ENCODE peak calls at places on chromosomes 4 and X, in ten cellular contexts. O is GM13976, M is esophagus squamous epithelium, K is WERI-Rb-1, S is AG04450, D is A549, C is epithelial cell of esophagus, V is breast epithelium, G is tibial nerve, Y is astrocyte of the cerebellum. L is an unnamed sample.
A peak's percentile ranks its signal among the peaks of the same experiment; 100 is the strongest.

GRCh38 chr4:1198070-1198844 is 25.9 kb upstream of the SPON2 start:
- DNase-seq in O (no peak), M (no peak), K (no peak), S (no peak), D (no peak), C (no peak), V (no peak), G (no peak), Y (no peak), L (no peak)

GRCh38 chrX:29535212-29536162 is 679.9 kb upstream of the MAGEB2 start:
- DNase-seq in O (no peak), M (no peak), K (no peak), S (no peak), D (peak; percentile 74), C (peak; percentile 40), V (no peak), G (no peak), Y (peak; percentile 0), L (no peak)

GRCh38 chr4:145791988-145792387 is 112.0 kb downstream of the C4orf51 start:
- DNase-seq in O (no peak), M (no peak), K (no peak), S (no peak), D (no peak), C (no peak), V (no peak), G (no peak), Y (no peak), L (no peak)

GRCh38 chr4:23945521-23946017 is 55.7 kb upstream of the PPARGC1A start:
- DNase-seq in O (no peak), M (no peak), K (no peak), S (peak; percentile 32), D (no peak), C (peak; percentile 85), V (peak; percentile 53), G (peak; percentile 43), Y (no peak), L (no peak)

GRCh38 chr4:98150092-98150761 is 7.0 kb upstream of the STPG2 start:
- DNase-seq in O (no peak), M (no peak), K (no peak), S (no peak), D (no peak), C (peak; percentile 13), V (no peak), G (no peak), Y (peak; percentile 4), L (no peak)

GRCh38 chr4:98516042-98516440 is 142.4 kb downstream of the TSPAN5 start:
- DNase-seq in O (no peak), M (no peak), K (no peak), S (peak; percentile 47), D (peak; percentile 53), C (peak; percentile 73), V (no peak), G (no peak), Y (no peak), L (no peak)

GRCh38 chr4:154707877-154708276 is 35.9 kb upstream of the LRAT start:
- DNase-seq in O (no peak), M (no peak), K (no peak), S (no peak), D (no peak), C (peak; percentile 85), V (no peak), G (no peak), Y (no peak), L (no peak)

GRCh38 chr4:140579278-140579677 is 10.5 kb upstream of the UCP1 start:
- DNase-seq in O (no peak), M (no peak), K (no peak), S (no peak), D (no peak), C (no peak), V (no peak), G (no peak), Y (no peak), L (no peak)

GRCh38 chr4:103012085-103012484 is 7.4 kb downstream of the SLC9B1 start:
- DNase-seq in O (no peak), M (no peak), K (no peak), S (peak; percentile 62), D (no peak), C (peak; percentile 72), V (no peak), G (peak; percentile 37), Y (peak; percentile 74), L (no peak)

GRCh38 chrX:109281478-109282275 is 200.2 kb downstream of the GUCY2F start:
- DNase-seq in O (no peak), M (no peak), K (no peak), S (no peak), D (no peak), C (no peak), V (no peak), G (no peak), Y (no peak), L (no peak)

GRCh38 chr4:109816082-109816442 is 500 bp downstream of the GAR1 start:
- DNase-seq in O (peak; percentile 28), M (no peak), K (peak; percentile 25), S (no peak), D (no peak), C (peak; percentile 28), V (no peak), G (no peak), Y (no peak), L (peak; percentile 35)

GRCh38 chr4:153497988-153498967 is 32.1 kb downstream of the TMEM131L start:
- DNase-seq in O (peak; percentile 73), M (no peak), K (no peak), S (peak; percentile 66), D (no peak), C (no peak), V (no peak), G (no peak), Y (no peak), L (no peak)

GRCh38 chrX:39477438-39478120 is 620.2 kb downstream of the BCOR start:
- DNase-seq in O (peak; percentile 30), M (no peak), K (peak; percentile 40), S (no peak), D (no peak), C (peak; percentile 14), V (no peak), G (no peak), Y (no peak), L (peak; percentile 52)
- TF ChIP-seq CTCF in O (peak; percentile 36), M (no peak), K (peak; percentile 61), S (peak; percentile 4), D (no peak), C (no peak), V (no peak), G (no peak), Y (peak; percentile 35), L (peak; percentile 34)

GRCh38 chr4:14752341-14753046 is 249.8 kb upstream of the CPEB2 start:
- DNase-seq in O (no peak), M (no peak), K (no peak), S (no peak), D (no peak), C (peak; percentile 67), V (no peak), G (no peak), Y (no peak), L (no peak)

GRCh38 chr4:14744346-14744745 is 257.9 kb upstream of the CPEB2 start:
- DNase-seq in O (no peak), M (no peak), K (no peak), S (no peak), D (no peak), C (no peak), V (no peak), G (no peak), Y (peak; percentile 22), L (no peak)

GRCh38 chr4:14749910-14750309 is 252.4 kb upstream of the CPEB2 start:
- DNase-seq in O (no peak), M (no peak), K (peak; percentile 76), S (no peak), D (peak; percentile 44), C (peak; percentile 77), V (no peak), G (peak; percentile 9), Y (no peak), L (no peak)
- TF ChIP-seq CTCF in O (peak; percentile 48), M (peak; percentile 66), K (peak; percentile 91), S (no peak), D (no peak), C (peak; percentile 84), V (no peak), G (no peak), Y (peak; percentile 40), L (no peak)

GRCh38 chrX:119983494-119983893 is 39.9 kb upstream of the NKAP start:
- DNase-seq in O (no peak), M (no peak), K (no peak), S (no peak), D (no peak), C (no peak), V (no peak), G (no peak), Y (no peak), L (no peak)

GRCh38 chrX:119986203-119986602 is 42.7 kb upstream of the NKAP start:
- DNase-seq in O (no peak), M (no peak), K (no peak), S (no peak), D (no peak), C (no peak), V (no peak), G (no peak), Y (no peak), L (no peak)

GRCh38 chrX:119984652-119985051 is 41.1 kb upstream of the NKAP start:
- DNase-seq in O (no peak), M (no peak), K (peak; percentile 27), S (no peak), D (no peak), C (no peak), V (no peak), G (no peak), Y (no peak), L (no peak)

GRCh38 chrX:119982145-119982544 is 38.6 kb upstream of the NKAP start:
- DNase-seq in O (no peak), M (no peak), K (no peak), S (no peak), D (no peak), C (no peak), V (no peak), G (no peak), Y (no peak), L (no peak)

DNA sequence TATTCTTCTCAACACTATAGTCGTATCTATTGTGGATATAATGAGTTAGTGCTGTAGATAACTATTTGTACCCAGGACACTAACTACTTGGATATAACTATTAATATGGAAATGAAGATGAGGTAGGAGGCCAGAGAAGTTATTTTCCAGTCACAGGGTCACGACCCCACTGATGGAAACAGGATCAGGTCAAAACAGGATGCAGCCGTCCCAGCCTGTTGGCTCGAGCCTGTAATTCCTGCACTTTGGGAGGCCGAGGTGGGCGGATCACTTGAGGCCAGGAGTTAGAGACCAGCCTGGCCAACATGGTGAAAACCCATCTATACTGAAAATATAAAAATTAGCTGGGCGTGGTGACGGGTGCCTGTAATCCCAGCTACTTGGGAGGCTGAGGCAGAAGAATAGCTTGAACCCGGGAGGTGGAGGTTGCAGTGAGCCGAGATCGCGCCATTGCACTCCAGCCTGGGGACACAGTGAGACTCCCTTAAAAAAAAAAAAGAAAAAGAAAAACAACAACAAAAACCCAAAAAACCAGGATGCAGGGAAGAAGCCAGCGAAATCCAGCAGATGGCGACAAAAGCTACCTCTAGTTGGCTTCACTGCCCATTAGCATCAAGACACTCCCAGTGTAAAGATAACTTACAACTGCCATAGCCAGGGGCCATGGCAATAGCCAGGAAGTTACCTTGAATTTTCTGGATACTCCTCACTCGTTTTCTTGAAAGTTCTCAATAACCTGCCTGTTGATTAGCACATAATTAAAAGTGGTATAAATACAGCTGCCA is 37.9 kb upstream of the NKAP start:
- DNase-seq in O (peak; percentile 38), M (no peak), K (peak; percentile 33), S (no peak), D (peak; percentile 47), C (peak; percentile 36), V (no peak), G (no peak), Y (peak; percentile 9), L (peak; percentile 33)
- TF ChIP-seq CTCF in O (peak; percentile 44), M (peak; percentile 25), K (peak; percentile 68), S (peak; percentile 50), D (peak; percentile 51), C (peak; percentile 58), V (no peak), G (peak; percentile 25), Y (peak; percentile 57), L (peak; percentile 46)

GRCh38 chrX:70970482-70970999 is 39.6 kb upstream of the SLC7A3 start:
- DNase-seq in O (peak; percentile 14), M (no peak), K (no peak), S (no peak), D (peak; percentile 6), C (peak; percentile 6), V (no peak), G (no peak), Y (no peak), L (no peak)
- TF ChIP-seq CTCF in O (no peak), M (peak; percentile 38), K (no peak), S (peak; percentile 45), D (peak; percentile 42), C (peak; percentile 32), V (no peak), G (no peak), Y (no peak), L (peak; percentile 26)

L was measured in nephron progenitor cell.